ENCODE peak calls at places on chromosomes 4 and X, in nine cellular contexts. One of them, this sample, is unnamed.
A peak's percentile ranks its signal among the peaks of the same experiment; 100 is the strongest.

GRCh38 chr4:84451546-84451945 is 47.5 kb downstream of the NKX6-1 start:
- DNase-seq in fibroblast of the aortic adventitia: peak; percentile 5
- DNase-seq in GM13977: no peak
- DNase-seq in WTC11: no peak
- DNase-seq in endodermal cell: no peak
- DNase-seq in mammary epithelial cell: no peak
- DNase-seq in brain pericyte: no peak
- DNase-seq in CD4-positive, alpha-beta T cell: no peak
- DNase-seq in T-helper 1 cell: no peak
- DNase-seq in this sample: no peak

GRCh38 chr4:114304567-114304966 is 294.0 kb upstream of the UGT8 start:
- DNase-seq in T-helper 1 cell: no peak
- DNase-seq in brain pericyte: no peak
- DNase-seq in CD4-positive, alpha-beta T cell: no peak
- DNase-seq in endodermal cell: no peak
- DNase-seq in mammary epithelial cell: no peak
- DNase-seq in fibroblast of the aortic adventitia: no peak
- DNase-seq in GM13977: no peak
- DNase-seq in WTC11: no peak
- DNase-seq in this sample: no peak

GRCh38 chrX:102599084-102599949 is at the start of gene ARMCX5:
- DNase-seq in T-helper 1 cell: peak; percentile 76
- DNase-seq in brain pericyte: peak; percentile 61
- DNase-seq in GM13977: peak; percentile 16
- DNase-seq in mammary epithelial cell: peak; percentile 79
- DNase-seq in endodermal cell: peak; percentile 84
- DNase-seq in CD4-positive, alpha-beta T cell: peak; percentile 56
- DNase-seq in fibroblast of the aortic adventitia: peak; percentile 88
- DNase-seq in WTC11: peak; percentile 62
- DNase-seq in this sample: peak; percentile 49

GRCh38 chr4:41060352-41061318 is 153.7 kb downstream of the APBB2 start:
- DNase-seq in GM13977: no peak
- DNase-seq in CD4-positive, alpha-beta T cell: no peak
- DNase-seq in T-helper 1 cell: no peak
- DNase-seq in mammary epithelial cell: no peak
- DNase-seq in endodermal cell: no peak
- DNase-seq in brain pericyte: no peak
- DNase-seq in fibroblast of the aortic adventitia: peak; percentile 44
- DNase-seq in WTC11: no peak
- DNase-seq in this sample: no peak

GRCh38 chr4:536351-536972 is 37.5 kb downstream of the PIGG start:
- DNase-seq in brain pericyte: no peak
- DNase-seq in CD4-positive, alpha-beta T cell: no peak
- DNase-seq in GM13977: no peak
- DNase-seq in endodermal cell: no peak
- DNase-seq in fibroblast of the aortic adventitia: no peak
- DNase-seq in T-helper 1 cell: no peak
- DNase-seq in WTC11: no peak
- DNase-seq in mammary epithelial cell: no peak
- DNase-seq in this sample: no peak

GRCh38 chr4:109022941-109023340 is 260.1 kb upstream of the ETNPPL start:
- DNase-seq in endodermal cell: no peak
- DNase-seq in CD4-positive, alpha-beta T cell: no peak
- DNase-seq in T-helper 1 cell: no peak
- DNase-seq in WTC11: no peak
- DNase-seq in fibroblast of the aortic adventitia: no peak
- DNase-seq in brain pericyte: no peak
- DNase-seq in mammary epithelial cell: no peak
- DNase-seq in GM13977: no peak
- DNase-seq in this sample: no peak

GRCh38 chrX:37781808-37782207 is 1.9 kb downstream of the CYBB start:
- DNase-seq in GM13977: no peak
- DNase-seq in endodermal cell: no peak
- DNase-seq in brain pericyte: no peak
- DNase-seq in T-helper 1 cell: no peak
- DNase-seq in WTC11: no peak
- DNase-seq in fibroblast of the aortic adventitia: no peak
- DNase-seq in mammary epithelial cell: no peak
- DNase-seq in CD4-positive, alpha-beta T cell: no peak
- DNase-seq in this sample: no peak

GRCh38 chrX:43469391-43470054 is 186.6 kb upstream of the MAOA start:
- DNase-seq in fibroblast of the aortic adventitia: no peak
- DNase-seq in CD4-positive, alpha-beta T cell: no peak
- DNase-seq in mammary epithelial cell: peak; percentile 9
- DNase-seq in T-helper 1 cell: peak; percentile 5
- DNase-seq in GM13977: peak; percentile 7
- DNase-seq in endodermal cell: no peak
- DNase-seq in WTC11: no peak
- DNase-seq in brain pericyte: no peak
- DNase-seq in this sample: no peak

GRCh38 chrX:116417214-116417613 is 19.2 kb upstream of the SLC6A14 start:
- DNase-seq in endodermal cell: no peak
- DNase-seq in mammary epithelial cell: peak; percentile 26
- DNase-seq in T-helper 1 cell: no peak
- DNase-seq in fibroblast of the aortic adventitia: no peak
- DNase-seq in brain pericyte: no peak
- DNase-seq in WTC11: no peak
- DNase-seq in CD4-positive, alpha-beta T cell: no peak
- DNase-seq in GM13977: no peak
- DNase-seq in this sample: no peak

GRCh38 chr4:23269583-23269982 is 576.8 kb downstream of the GBA3 start:
- DNase-seq in mammary epithelial cell: no peak
- DNase-seq in WTC11: no peak
- DNase-seq in T-helper 1 cell: no peak
- DNase-seq in CD4-positive, alpha-beta T cell: no peak
- DNase-seq in brain pericyte: no peak
- DNase-seq in endodermal cell: no peak
- DNase-seq in GM13977: no peak
- DNase-seq in fibroblast of the aortic adventitia: no peak
- DNase-seq in this sample: no peak

GRCh38 chr4:134365852-134366251 is 164.3 kb upstream of the PABPC4L start:
- DNase-seq in brain pericyte: no peak
- DNase-seq in fibroblast of the aortic adventitia: no peak
- DNase-seq in GM13977: no peak
- DNase-seq in WTC11: no peak
- DNase-seq in endodermal cell: no peak
- DNase-seq in T-helper 1 cell: no peak
- DNase-seq in CD4-positive, alpha-beta T cell: no peak
- DNase-seq in mammary epithelial cell: no peak
- DNase-seq in this sample: no peak

GRCh38 chrX:13090261-13091110 is 46.1 kb upstream of the FAM9C start:
- DNase-seq in mammary epithelial cell: no peak
- DNase-seq in fibroblast of the aortic adventitia: peak; percentile 68
- DNase-seq in T-helper 1 cell: peak; percentile 70
- DNase-seq in GM13977: no peak
- DNase-seq in WTC11: no peak
- DNase-seq in CD4-positive, alpha-beta T cell: no peak
- DNase-seq in brain pericyte: no peak
- DNase-seq in endodermal cell: no peak
- DNase-seq in this sample: no peak

GRCh38 chrX:120823554-120823953 is 52.1 kb downstream of the CT47B1 start:
- DNase-seq in WTC11: no peak
- DNase-seq in CD4-positive, alpha-beta T cell: no peak
- DNase-seq in mammary epithelial cell: no peak
- DNase-seq in brain pericyte: no peak
- DNase-seq in GM13977: no peak
- DNase-seq in endodermal cell: no peak
- DNase-seq in fibroblast of the aortic adventitia: no peak
- DNase-seq in T-helper 1 cell: no peak
- DNase-seq in this sample: no peak

GRCh38 chrX:132858018-132858417 is 100.4 kb downstream of the HS6ST2 start:
- DNase-seq in T-helper 1 cell: peak; percentile 68
- DNase-seq in brain pericyte: no peak
- DNase-seq in mammary epithelial cell: no peak
- DNase-seq in CD4-positive, alpha-beta T cell: no peak
- DNase-seq in WTC11: no peak
- DNase-seq in endodermal cell: no peak
- DNase-seq in GM13977: no peak
- DNase-seq in fibroblast of the aortic adventitia: no peak
- DNase-seq in this sample: no peak

GRCh38 chr4:135508006-135508714 is 1306.6 kb upstream of the PABPC4L start:
- DNase-seq in T-helper 1 cell: no peak
- DNase-seq in endodermal cell: no peak
- DNase-seq in mammary epithelial cell: peak; percentile 94
- DNase-seq in WTC11: no peak
- DNase-seq in GM13977: no peak
- DNase-seq in CD4-positive, alpha-beta T cell: no peak
- DNase-seq in brain pericyte: no peak
- DNase-seq in fibroblast of the aortic adventitia: peak; percentile 44
- DNase-seq in this sample: no peak

GRCh38 chr4:51932261-51932660 is 87.9 kb downstream of the LRRC66 start:
- DNase-seq in endodermal cell: no peak
- DNase-seq in fibroblast of the aortic adventitia: peak; percentile 91
- DNase-seq in GM13977: no peak
- DNase-seq in CD4-positive, alpha-beta T cell: no peak
- DNase-seq in mammary epithelial cell: no peak
- DNase-seq in T-helper 1 cell: no peak
- DNase-seq in WTC11: no peak
- DNase-seq in brain pericyte: no peak
- DNase-seq in this sample: no peak

GRCh38 chr4:244471-244870 is 60.8 kb downstream of the ZNF732 start:
- DNase-seq in mammary epithelial cell: peak; percentile 9
- DNase-seq in T-helper 1 cell: peak; percentile 39
- DNase-seq in brain pericyte: no peak
- DNase-seq in CD4-positive, alpha-beta T cell: peak; percentile 40
- DNase-seq in GM13977: peak; percentile 13
- DNase-seq in endodermal cell: peak; percentile 74
- DNase-seq in WTC11: peak; percentile 59
- DNase-seq in fibroblast of the aortic adventitia: peak; percentile 2
- DNase-seq in this sample: peak; percentile 25

GRCh38 chrX:117969782-117970181 is 146.8 kb downstream of the KLHL13 start:
- DNase-seq in WTC11: no peak
- DNase-seq in mammary epithelial cell: no peak
- DNase-seq in brain pericyte: no peak
- DNase-seq in CD4-positive, alpha-beta T cell: no peak
- DNase-seq in endodermal cell: no peak
- DNase-seq in GM13977: no peak
- DNase-seq in fibroblast of the aortic adventitia: no peak
- DNase-seq in T-helper 1 cell: no peak
- DNase-seq in this sample: no peak

GRCh38 chr4:113869743-113870375 is 108.3 kb upstream of the CAMK2D start:
- DNase-seq in WTC11: no peak
- DNase-seq in GM13977: peak; percentile 14
- DNase-seq in brain pericyte: no peak
- DNase-seq in CD4-positive, alpha-beta T cell: no peak
- DNase-seq in mammary epithelial cell: peak; percentile 90
- DNase-seq in fibroblast of the aortic adventitia: peak; percentile 54
- DNase-seq in endodermal cell: no peak
- DNase-seq in T-helper 1 cell: peak; percentile 6
- DNase-seq in this sample: no peak

This sample was measured in effector CD8-positive, alpha-beta T cell.